ENCODE peak calls at places on chromosome 22, in ten cellular contexts. P is NCI-H1436 treated with DMSO at 0.1 percent for 48 hours; F is lung; Y is midbrain; Z is stimulated activated CD4-positive, alpha-beta T cell treated with anti-CD3 and anti-CD28 coated beads, Interleukin-1b, Interleukin-23, amount 100 ng/mL, for 1 hour; W is CD14-positive monocyte; G is RCC 7860; B is naive thymus-derived CD8-positive, alpha-beta T cell; X is colonic mucosa; H is right lobe of liver. J is an unnamed sample.

GRCh38 chr22:24099661-24100060 is 81.6 kb upstream of the SUSD2 start:
- DNase-seq in P (no peak), Z (no peak), W (no peak), Y (no peak), X (no peak), F (no peak), B (no peak), H (peak; percentile 43), G (no peak), J (no peak)

GRCh38 chr22:45318168-45318557 is 8.4 kb downstream of the FAM118A start:
- DNase-seq in F (peak; percentile 56), Y (peak; percentile 55), H (no peak), Z (peak; percentile 59), W (peak; percentile 88), G (peak; percentile 31), P (peak; percentile 74), B (peak; percentile 97), X (peak; percentile 73), J (no peak)

GRCh38 chr22:23691748-23692423 is 1.1 kb downstream of the RGL4 start:
- DNase-seq in X (no peak), Y (no peak), W (no peak), G (no peak), B (no peak), P (no peak), Z (no peak), H (no peak), F (no peak), J (no peak)

GRCh38 chr22:35010543-35010942 is 55.4 kb upstream of the ISX start:
- DNase-seq in W (no peak), B (no peak), H (no peak), P (no peak), Z (no peak), G (no peak), Y (no peak), F (no peak), X (no peak), J (no peak)

GRCh38 chr22:22720201-22720723 is 75.8 kb downstream of the GGTLC2 start:
- DNase-seq in P (no peak), X (peak; percentile 51), W (peak; percentile 61), F (no peak), G (no peak), Z (no peak), H (no peak), Y (no peak), B (peak; percentile 33), J (no peak)

GRCh38 chr22:30238661-30239420 is 7.7 kb downstream of the LIF start:
- DNase-seq in B (no peak), Y (no peak), G (peak; percentile 80), F (peak; percentile 52), W (no peak), H (no peak), Z (no peak), P (no peak), X (peak; percentile 58), J (no peak)

GRCh38 chr22:29199702-29200400 is 5.8 kb upstream of the EMID1 start:
- DNase-seq in F (no peak), X (no peak), W (peak; percentile 12), H (peak; percentile 37), B (no peak), G (no peak), Y (no peak), P (no peak), Z (no peak), J (no peak)

GRCh38 chr22:49340406-49340805 is 487.3 kb downstream of the BRD1 start:
- DNase-seq in Z (no peak), P (no peak), H (no peak), F (no peak), B (no peak), G (no peak), X (no peak), W (no peak), Y (no peak), J (no peak)

GRCh38 chr22:47396105-47396504 is 633.7 kb downstream of the TBC1D22A start:
- DNase-seq in Y (no peak), H (no peak), Z (no peak), B (no peak), X (no peak), P (no peak), G (no peak), F (no peak), W (peak; percentile 11), J (no peak)

GRCh38 chr22:49090061-49090852 is 737.4 kb downstream of the BRD1 start:
- DNase-seq in P (no peak), Z (no peak), Y (no peak), W (peak; percentile 36), G (no peak), H (no peak), B (no peak), X (no peak), F (no peak), J (no peak)

GRCh38 chr22:44351685-44352377 is 39.1 kb upstream of the SHISAL1 start:
- DNase-seq in P (no peak), Y (no peak), Z (no peak), W (no peak), X (no peak), G (peak; percentile 85), H (no peak), F (no peak), B (no peak), J (peak; percentile 61)

GRCh38 chr22:27213766-27214581 is 556.6 kb downstream of the MIAT start:
- DNase-seq in G (no peak), F (no peak), X (peak; percentile 34), B (no peak), Z (no peak), Y (no peak), P (no peak), H (no peak), W (no peak), J (no peak)

GRCh38 chr22:37259540-37260029 is 15.5 kb upstream of the RAC2 start:
- DNase-seq in F (no peak), Y (peak; percentile 20), B (peak; percentile 21), G (peak; percentile 9), P (no peak), Z (no peak), X (no peak), H (peak; percentile 56), W (no peak), J (no peak)

GRCh38 chr22:48103126-48103875 is 1340.9 kb downstream of the TBC1D22A start:
- DNase-seq in W (no peak), Z (no peak), F (no peak), B (no peak), G (no peak), X (no peak), H (no peak), P (no peak), Y (no peak), J (no peak)

GRCh38 chr22:35155403-35156025 is 89.6 kb downstream of the ISX start:
- DNase-seq in B (no peak), F (no peak), H (no peak), Z (no peak), W (no peak), Y (no peak), X (no peak), G (no peak), P (no peak), J (no peak)

GRCh38 chr22:49892226-49892899 is 25.9 kb downstream of the ALG12 start:
- DNase-seq in F (no peak), Y (no peak), P (no peak), X (no peak), H (no peak), Z (no peak), B (no peak), G (no peak), W (no peak), J (no peak)

GRCh38 chr22:35783943-35784614 is 66.4 kb downstream of the APOL5 start:
- DNase-seq in Z (no peak), B (no peak), W (no peak), G (peak; percentile 96), F (no peak), P (no peak), H (no peak), X (no peak), Y (no peak), J (peak; percentile 92)

GRCh38 chr22:28034760-28035401 is 115.8 kb upstream of the PITPNB start:
- DNase-seq in Y (peak; percentile 33), G (no peak), F (peak; percentile 65), X (peak; percentile 39), P (peak; percentile 90), B (peak; percentile 55), H (no peak), Z (no peak), W (no peak), J (no peak)

GRCh38 chr22:20264614-20265452 is 3.3 kb downstream of the RTN4R start:
- DNase-seq in G (no peak), H (no peak), Y (peak; percentile 38), B (no peak), W (no peak), P (no peak), Z (no peak), X (no peak), F (no peak), J (no peak)

GRCh38 chr22:42868751-42869251 is 11.7 kb upstream of the ARFGAP3 start:
- DNase-seq in P (no peak), Z (no peak), G (no peak), B (no peak), X (no peak), Y (peak; percentile 43), F (peak; percentile 66), H (peak; percentile 90), W (no peak), J (no peak)

GRCh38 chr22:43745783-43746356 is 66.2 kb downstream of the EFCAB6 start:
- DNase-seq in X (no peak), W (no peak), P (peak; percentile 10), H (no peak), Z (no peak), F (no peak), G (no peak), Y (no peak), B (no peak), J (no peak)

GRCh38 chr22:26416670-26417270 is 12.3 kb upstream of the ASPHD2 start:
- DNase-seq in Z (no peak), Y (no peak), W (no peak), H (no peak), P (no peak), G (peak; percentile 76), F (no peak), X (no peak), B (no peak), J (peak; percentile 36)

GRCh38 chr22:22902247-22902962 is 14.8 kb downstream of the IGLL5 start:
- DNase-seq in Y (no peak), Z (no peak), B (no peak), X (no peak), P (no peak), G (no peak), H (no peak), F (no peak), W (no peak), J (no peak)

GRCh38 chr22:49413551-49413950 is 414.1 kb downstream of the BRD1 start:
- DNase-seq in H (no peak), X (no peak), P (no peak), G (no peak), W (no peak), Y (no peak), B (no peak), F (no peak), Z (no peak), J (no peak)

GRCh38 chr22:20549232-20549841 is 41.9 kb downstream of the MED15 start:
- DNase-seq in Y (no peak), G (no peak), X (no peak), H (peak; percentile 49), P (no peak), W (no peak), B (peak; percentile 78), F (no peak), Z (no peak), J (no peak)

GRCh38 chr22:49992921-49993648 is 19.5 kb downstream of the IL17REL start:
- DNase-seq in F (no peak), W (peak; percentile 62), Y (peak; percentile 90), X (peak; percentile 71), P (no peak), G (no peak), B (peak; percentile 57), Z (peak; percentile 50), H (peak; percentile 81), J (no peak)

GRCh38 chr22:39994566-39995345 is at the start of gene FAM83F:
- DNase-seq in W (no peak), G (no peak), Z (peak; percentile 24), H (no peak), F (no peak), Y (no peak), P (no peak), B (no peak), X (peak; percentile 68), J (no peak)

GRCh38 chr22:35369996-35370395 is 10.9 kb upstream of the HMOX1 start:
- DNase-seq in W (no peak), G (no peak), B (no peak), Z (no peak), P (no peak), H (no peak), F (no peak), Y (no peak), X (no peak), J (no peak)

J was measured in epithelial cell of proximal tubule.